ENCODE peak calls at places on chromosomes 6 and 20, in five cellular contexts. T is CD8-positive, alpha-beta T cell; N is bronchial epithelial cell; B is Panc1; S is brain microvascular endothelial cell. G is an unnamed sample.

GRCh38 chr6:141359953-141360352 is 772.8 kb upstream of the GJE1 start:
- DNase-seq in T (no peak), N (no peak), B (no peak), S (peak; percentile 57), G (no peak)

GRCh38 chr6:158801655-158802294 is 17.4 kb downstream of the EZR start:
- DNase-seq in T (no peak), N (no peak), B (no peak), S (no peak), G (no peak)

GRCh38 chr20:59945731-59946130 is 5.5 kb downstream of the FAM217B start:
- DNase-seq in T (no peak), N (no peak), B (no peak), S (no peak), G (no peak)

GRCh38 chr6:156779206-156780116 is 2.3 kb downstream of the ARID1B start:
- DNase-seq in T (peak; percentile 76), N (no peak), B (no peak), S (no peak), G (peak; percentile 86)

GRCh38 chr20:45355209-45355608 is 7.0 kb upstream of the SDC4 start:
- DNase-seq in T (no peak), N (peak; percentile 72), B (no peak), S (peak; percentile 64), G (no peak)

GRCh38 chr6:128417698-128418097 is 102.7 kb downstream of the PTPRK start:
- DNase-seq in T (no peak), N (no peak), B (no peak), S (peak; percentile 19), G (no peak)

GRCh38 chr20:21355981-21356380 is 41.3 kb downstream of the NKX2-4 start:
- DNase-seq in T (no peak), N (no peak), B (no peak), S (no peak), G (no peak)

GRCh38 chr6:92473056-92473455 is 946.3 kb downstream of the EPHA7 start:
- DNase-seq in T (no peak), N (no peak), B (no peak), S (no peak), G (no peak)

GRCh38 chr6:36277946-36278465 is 8.1 kb downstream of the PNPLA1 start:
- DNase-seq in T (no peak), N (no peak), B (no peak), S (no peak), G (no peak)

GRCh38 chr6:166112580-166112979 is 55.1 kb downstream of the TBXT start:
- DNase-seq in T (no peak), N (peak; percentile 27), B (no peak), S (peak; percentile 90), G (no peak)

GRCh38 chr20:54062812-54063280 is 7.5 kb downstream of the BCAS1 start:
- DNase-seq in T (no peak), N (peak; percentile 59), B (peak; percentile 58), S (peak; percentile 8), G (no peak)

GRCh38 chr6:141540207-141540606 is 592.5 kb upstream of the GJE1 start:
- DNase-seq in T (no peak), N (no peak), B (no peak), S (no peak), G (no peak)

GRCh38 chr6:165641672-165642156 is 21.3 kb downstream of the PDE10A start:
- DNase-seq in T (no peak), N (no peak), B (no peak), S (no peak), G (no peak)

GRCh38 chr6:119966484-119966883 is 616.9 kb upstream of the MAN1A1 start:
- DNase-seq in T (no peak), N (no peak), B (no peak), S (no peak), G (no peak)

GRCh38 chr6:107819217-107819616 is 4.9 kb downstream of the SCML4 start:
- DNase-seq in T (no peak), N (peak; percentile 21), B (no peak), S (no peak), G (peak; percentile 5)

GRCh38 chr6:56101141-56101553 is 146.2 kb downstream of the COL21A1 start:
- DNase-seq in T (no peak), N (peak; percentile 98), B (peak; percentile 93), S (peak; percentile 93), G (no peak)

GRCh38 chr6:68391953-68392352 is 243.1 kb upstream of the ADGRB3 start:
- DNase-seq in T (no peak), N (no peak), B (no peak), S (no peak), G (no peak)

GRCh38 chr6:3542032-3542640 is 85.3 kb upstream of the SLC22A23 start:
- DNase-seq in T (no peak), N (no peak), B (no peak), S (no peak), G (peak; percentile 66)

GRCh38 chr6:30787954-30788353 is 43.6 kb upstream of the IER3 start:
- DNase-seq in T (no peak), N (no peak), B (no peak), S (no peak), G (no peak)

GRCh38 chr20:19958243-19958642 is 58.9 kb upstream of the NAA20 start:
- DNase-seq in T (no peak), N (peak; percentile 96), B (no peak), S (no peak), G (no peak)

GRCh38 chr6:319177-320131 is 27.2 kb downstream of the DUSP22 start:
- DNase-seq in T (no peak), N (no peak), B (no peak), S (no peak), G (no peak)

GRCh38 chr6:56851541-56852248 is 103.2 kb upstream of the BEND6 start:
- DNase-seq in T (no peak), N (peak; percentile 71), B (peak; percentile 91), S (peak; percentile 86), G (no peak)

GRCh38 chr6:85892346-85892745 is 249.7 kb upstream of the SYNCRIP start:
- DNase-seq in T (no peak), N (no peak), B (no peak), S (no peak), G (no peak)

GRCh38 chr6:110020888-110021287 is 42.8 kb downstream of the GPR6 start:
- DNase-seq in T (peak; percentile 55), N (no peak), B (no peak), S (no peak), G (no peak)

GRCh38 chr6:107540465-107540857 is 50.5 kb downstream of the SOBP start:
- DNase-seq in T (no peak), N (no peak), B (no peak), S (no peak), G (no peak)

GRCh38 chr20:63708301-63709148 is 686 bp downstream of the ZGPAT start:
- DNase-seq in T (peak; percentile 49), N (no peak), B (no peak), S (no peak), G (no peak)

GRCh38 chr20:17798601-17799000 is 98.8 kb downstream of the BANF2 start:
- DNase-seq in T (no peak), N (no peak), B (no peak), S (no peak), G (no peak)

GRCh38 chr6:30640481-30640880 is 6.5 kb upstream of the C6orf136 start:
- DNase-seq in T (no peak), N (no peak), B (no peak), S (no peak), G (no peak)

GRCh38 chr20:43563991-43564390 is 5.2 kb downstream of the SGK2 start:
- DNase-seq in T (no peak), N (no peak), B (no peak), S (no peak), G (no peak)

GRCh38 chr20:43563429-43563828 is 4.6 kb downstream of the SGK2 start:
- DNase-seq in T (no peak), N (no peak), B (no peak), S (no peak), G (no peak)

GRCh38 chr20:43564455-43564854 is 5.6 kb downstream of the SGK2 start:
- DNase-seq in T (no peak), N (no peak), B (no peak), S (no peak), G (no peak)

GRCh38 chr20:43565758-43566104 is 6.9 kb downstream of the SGK2 start:
- DNase-seq in T (no peak), N (no peak), B (no peak), S (no peak), G (no peak)

GRCh38 chr20:43564993-43565757 is 6.3 kb downstream of the SGK2 start:
- DNase-seq in T (no peak), N (no peak), B (no peak), S (no peak), G (no peak)
- TF ChIP-seq CTCF in T (no peak), N (no peak), B (no peak), S (no peak), G (no peak)

DNA sequence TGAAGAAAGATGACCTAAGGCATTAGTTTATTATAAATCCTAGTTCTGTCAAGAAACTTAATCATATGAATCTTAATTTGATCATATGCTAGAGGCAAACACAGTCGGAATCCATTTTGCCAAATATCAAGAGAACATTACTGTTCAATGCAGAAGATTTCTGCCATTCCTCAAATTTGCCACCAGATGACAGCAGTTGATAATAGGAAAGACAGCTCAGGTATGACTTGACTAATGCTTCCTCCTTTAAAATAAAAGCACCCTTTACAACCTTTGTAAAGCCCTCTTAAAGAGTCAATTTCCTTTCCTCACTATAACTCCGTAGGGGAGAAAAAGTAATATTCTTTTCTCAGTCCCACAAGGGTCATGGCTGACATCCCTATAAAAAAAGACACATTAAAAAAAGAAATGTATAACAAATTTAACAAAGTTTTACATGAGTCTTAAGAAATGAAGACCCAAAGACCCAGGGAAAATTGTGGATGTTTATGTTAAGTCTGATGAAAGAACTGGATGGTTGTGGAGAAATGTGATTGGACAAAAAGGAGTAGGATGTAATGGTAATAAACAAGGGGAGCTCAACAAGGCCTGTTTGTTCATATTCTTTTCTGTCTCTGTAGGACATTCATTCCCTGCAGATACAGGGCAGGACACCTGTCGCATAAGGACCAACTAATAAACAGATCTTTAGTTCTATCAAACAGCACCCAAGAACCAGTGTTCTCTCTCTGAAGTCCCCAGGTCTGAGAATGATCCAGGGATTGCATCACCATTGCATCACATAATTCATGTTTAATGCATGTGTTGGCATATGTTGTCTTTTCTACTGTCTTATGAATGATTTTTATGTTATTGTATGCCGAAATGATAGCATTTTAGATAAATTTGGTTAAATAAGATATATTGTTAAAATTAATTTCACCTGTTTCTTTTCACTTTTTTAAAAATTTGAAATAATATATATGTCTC is 23.0 kb upstream of the IL17A start:
- DNase-seq in T (no peak), N (peak; percentile 64), B (peak; percentile 47), S (no peak), G (no peak)
- TF ChIP-seq CTCF in T (peak; percentile 67), N (peak; percentile 73), B (peak; percentile 76), S (peak; percentile 62), G (peak; percentile 62)

DNA sequence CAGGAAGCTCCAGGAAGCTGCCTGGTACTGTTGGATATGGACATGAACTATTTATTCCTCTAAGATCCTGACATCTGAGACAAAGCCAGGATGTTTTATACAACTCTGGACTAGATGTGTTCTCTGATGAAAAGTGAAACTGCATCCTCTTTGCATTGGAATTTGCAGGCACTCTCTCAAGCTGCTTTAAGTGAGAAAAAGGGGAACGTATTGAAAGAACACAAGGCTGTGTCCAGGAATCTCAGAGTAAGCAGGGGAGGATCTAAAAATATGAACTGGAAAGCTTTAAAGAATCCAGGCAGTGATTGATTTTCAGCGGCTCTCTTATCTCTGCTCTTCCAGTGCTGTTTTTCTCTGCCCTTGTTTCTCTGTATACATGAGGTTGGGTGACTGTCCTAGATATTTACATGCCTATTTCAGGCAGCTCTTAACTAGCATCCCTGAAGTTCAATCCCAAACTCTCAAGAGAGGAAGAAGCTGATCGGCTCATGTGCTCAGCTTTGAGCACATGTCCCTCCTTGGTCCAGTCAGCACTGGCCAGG is 193.8 kb downstream of the PLCB4 start:
- DNase-seq in T (no peak), N (no peak), B (no peak), S (no peak), G (no peak)
- TF ChIP-seq CTCF in T (no peak), N (no peak), B (no peak), S (no peak), G (no peak)

GRCh38 chr20:7926767-7927166 is 13.5 kb downstream of the HAO1 start:
- DNase-seq in T (no peak), N (peak; percentile 36), B (no peak), S (peak; percentile 39), G (no peak)
- TF ChIP-seq CTCF in T (no peak), N (peak; percentile 44), B (peak; percentile 63), S (peak; percentile 73), G (peak; percentile 54)

G was measured in osteocyte.